ENCODE peak calls at places on chromosome 14, in ten cellular contexts. O is activated CD4-positive, alpha-beta T cell treated with anti-CD3 and anti-CD28 coated beads for 36 hours; Q is stimulated activated CD8-positive, alpha-beta memory T cell treated with anti-CD3 and anti-CD28 coated beads, Interleukin-15, amount 100 ng/mL, for 48 hours; I is SW 1271; U is AG04450; X is PC-3; C is activated CD8-positive, alpha-beta memory T cell treated with anti-CD3 and anti-CD28 coated beads, Interleukin-2, amount 50 U/mL, for 4 hours; F is right lobe of liver; B is head of caudate nucleus; J is mesothelial cell of epicardium. Y is an unnamed sample.
A peak's percentile ranks its signal among the peaks of the same experiment; 100 is the strongest.

GRCh38 chr14:104075530-104076151 is 9.9 kb upstream of the ASPG start:
- DNase-seq in U (no peak), J (no peak), F (no peak), X (peak; percentile 63), Q (no peak), O (no peak), I (no peak), B (no peak), C (no peak), Y (no peak)

GRCh38 chr14:91241848-91242247 is 2.7 kb downstream of the GPR68 start:
- DNase-seq in F (no peak), O (no peak), X (no peak), J (no peak), B (no peak), I (no peak), Q (no peak), C (no peak), U (no peak), Y (no peak)

GRCh38 chr14:100589071-100589759 is 2.0 kb upstream of the BEGAIN start:
- DNase-seq in F (peak; percentile 8), O (no peak), I (no peak), J (no peak), B (no peak), C (peak; percentile 5), U (no peak), X (no peak), Q (no peak), Y (peak; percentile 28)

GRCh38 chr14:55065411-55065810 is 14.0 kb downstream of the MAPK1IP1L start:
- DNase-seq in B (no peak), C (no peak), X (no peak), O (no peak), F (no peak), J (no peak), Q (no peak), I (no peak), U (no peak), Y (no peak)

GRCh38 chr14:103889313-103890051 is 38.8 kb upstream of the TDRD9 start:
- DNase-seq in U (no peak), F (peak; percentile 83), Q (no peak), X (peak; percentile 7), O (no peak), C (no peak), J (no peak), I (no peak), B (no peak), Y (no peak)

GRCh38 chr14:93970589-93970966 is 5.8 kb downstream of the ASB2 start:
- DNase-seq in F (peak; percentile 60), J (no peak), C (peak; percentile 76), B (no peak), I (peak; percentile 53), X (peak; percentile 46), U (no peak), O (peak; percentile 83), Q (no peak), Y (peak; percentile 70)

GRCh38 chr14:73887704-73888459 is 1.2 kb downstream of the ZNF410 start:
- DNase-seq in O (no peak), B (no peak), I (no peak), U (no peak), X (peak; percentile 52), Q (no peak), J (no peak), F (no peak), C (no peak), Y (no peak)

GRCh38 chr14:69316449-69317391 is 56.8 kb downstream of the GALNT16 start:
- DNase-seq in I (peak; percentile 27), Q (no peak), C (no peak), O (no peak), J (peak; percentile 34), B (no peak), U (peak; percentile 94), F (no peak), X (peak; percentile 94), Y (peak; percentile 9)

GRCh38 chr14:81432171-81432570 is 32.0 kb upstream of the STON2 start:
- DNase-seq in Q (no peak), I (no peak), C (no peak), J (no peak), O (no peak), U (no peak), B (no peak), F (no peak), X (no peak), Y (no peak)

GRCh38 chr14:22178330-22178981 is 410.6 kb downstream of the DAD1 start:
- DNase-seq in I (no peak), B (no peak), Q (no peak), F (no peak), X (no peak), J (no peak), C (no peak), U (no peak), O (no peak), Y (no peak)

GRCh38 chr14:97538749-97539388 is 741.7 kb downstream of the VRK1 start:
- DNase-seq in U (no peak), B (peak; percentile 34), J (no peak), C (no peak), Q (no peak), I (no peak), O (no peak), X (no peak), F (no peak), Y (no peak)

Y was measured in pancreas.